ENCODE peak calls at places on chromosomes 2 and 18, in eight cellular contexts. One of them, this sample, is unnamed.

GRCh38 chr2:38201784-38202183 is 125.8 kb upstream of the CYP1B1 start:
- DNase-seq in effector memory CD4-positive, alpha-beta T cell: no peak
- DNase-seq in tibial nerve: no peak
- DNase-seq in body of pancreas: no peak
- DNase-seq in tibial artery: no peak
- DNase-seq in left lung: no peak
- DNase-seq in heart right ventricle: no peak
- DNase-seq in GM23248: peak; percentile 51
- DNase-seq in this sample: no peak

GRCh38 chr2:175688241-175688640 is 313.8 kb downstream of the LNPK start:
- DNase-seq in effector memory CD4-positive, alpha-beta T cell: no peak
- DNase-seq in tibial nerve: no peak
- DNase-seq in body of pancreas: no peak
- DNase-seq in tibial artery: no peak
- DNase-seq in left lung: no peak
- DNase-seq in heart right ventricle: no peak
- DNase-seq in GM23248: no peak
- DNase-seq in this sample: no peak

GRCh38 chr2:31694444-31694843 is 113.7 kb upstream of the SRD5A2 start:
- DNase-seq in effector memory CD4-positive, alpha-beta T cell: no peak
- DNase-seq in tibial nerve: no peak
- DNase-seq in body of pancreas: no peak
- DNase-seq in tibial artery: no peak
- DNase-seq in left lung: no peak
- DNase-seq in heart right ventricle: no peak
- DNase-seq in GM23248: peak; percentile 1
- DNase-seq in this sample: no peak

GRCh38 chr18:79875931-79876461 is 75.5 kb downstream of the SLC66A2 start:
- DNase-seq in effector memory CD4-positive, alpha-beta T cell: no peak
- DNase-seq in tibial nerve: no peak
- DNase-seq in body of pancreas: no peak
- DNase-seq in tibial artery: no peak
- DNase-seq in left lung: peak; percentile 61
- DNase-seq in heart right ventricle: no peak
- DNase-seq in GM23248: no peak
- DNase-seq in this sample: no peak

GRCh38 chr2:158221055-158222021 is 119.7 kb downstream of the UPP2 start:
- DNase-seq in effector memory CD4-positive, alpha-beta T cell: no peak
- DNase-seq in tibial nerve: no peak
- DNase-seq in body of pancreas: no peak
- DNase-seq in tibial artery: no peak
- DNase-seq in left lung: no peak
- DNase-seq in heart right ventricle: no peak
- DNase-seq in GM23248: no peak
- DNase-seq in this sample: no peak

GRCh38 chr18:39862341-39862740 is 2092.7 kb upstream of the PIK3C3 start:
- DNase-seq in effector memory CD4-positive, alpha-beta T cell: no peak
- DNase-seq in tibial nerve: no peak
- DNase-seq in body of pancreas: no peak
- DNase-seq in tibial artery: no peak
- DNase-seq in left lung: no peak
- DNase-seq in heart right ventricle: no peak
- DNase-seq in GM23248: peak; percentile 38
- DNase-seq in this sample: no peak

GRCh38 chr2:42974697-42975357 is 182.4 kb upstream of the HAAO start:
- DNase-seq in effector memory CD4-positive, alpha-beta T cell: peak; percentile 24
- DNase-seq in tibial nerve: peak; percentile 83
- DNase-seq in body of pancreas: peak; percentile 85
- DNase-seq in tibial artery: peak; percentile 90
- DNase-seq in left lung: peak; percentile 93
- DNase-seq in heart right ventricle: peak; percentile 79
- DNase-seq in GM23248: peak; percentile 83
- DNase-seq in this sample: no peak

GRCh38 chr18:34583895-34584294 is 126.2 kb upstream of the DTNA start:
- DNase-seq in effector memory CD4-positive, alpha-beta T cell: no peak
- DNase-seq in tibial nerve: no peak
- DNase-seq in body of pancreas: no peak
- DNase-seq in tibial artery: no peak
- DNase-seq in left lung: no peak
- DNase-seq in heart right ventricle: no peak
- DNase-seq in GM23248: no peak
- DNase-seq in this sample: no peak

GRCh38 chr2:758073-758820 is 81.0 kb upstream of the TMEM18 start:
- DNase-seq in effector memory CD4-positive, alpha-beta T cell: no peak
- DNase-seq in tibial nerve: no peak
- DNase-seq in body of pancreas: no peak
- DNase-seq in tibial artery: no peak
- DNase-seq in left lung: no peak
- DNase-seq in heart right ventricle: no peak
- DNase-seq in GM23248: no peak
- DNase-seq in this sample: no peak

GRCh38 chr18:14939141-14939540 is 191.2 kb downstream of the ANKRD30B start:
- DNase-seq in effector memory CD4-positive, alpha-beta T cell: no peak
- DNase-seq in tibial nerve: no peak
- DNase-seq in body of pancreas: no peak
- DNase-seq in tibial artery: no peak
- DNase-seq in left lung: no peak
- DNase-seq in heart right ventricle: no peak
- DNase-seq in GM23248: no peak
- DNase-seq in this sample: no peak

GRCh38 chr18:34033968-34034367 is 190.7 kb downstream of the NOL4 start:
- DNase-seq in effector memory CD4-positive, alpha-beta T cell: no peak
- DNase-seq in tibial nerve: no peak
- DNase-seq in body of pancreas: no peak
- DNase-seq in tibial artery: no peak
- DNase-seq in left lung: no peak
- DNase-seq in heart right ventricle: no peak
- DNase-seq in GM23248: no peak
- DNase-seq in this sample: no peak

GRCh38 chr18:31506024-31506742 is 8.2 kb downstream of the DSG2 start:
- DNase-seq in effector memory CD4-positive, alpha-beta T cell: no peak
- DNase-seq in tibial nerve: no peak
- DNase-seq in body of pancreas: no peak
- DNase-seq in tibial artery: no peak
- DNase-seq in left lung: no peak
- DNase-seq in heart right ventricle: no peak
- DNase-seq in GM23248: peak; percentile 14
- DNase-seq in this sample: no peak

GRCh38 chr2:12929806-12930205 is 213.1 kb downstream of the TRIB2 start:
- DNase-seq in effector memory CD4-positive, alpha-beta T cell: no peak
- DNase-seq in tibial nerve: no peak
- DNase-seq in body of pancreas: no peak
- DNase-seq in tibial artery: no peak
- DNase-seq in left lung: no peak
- DNase-seq in heart right ventricle: no peak
- DNase-seq in GM23248: no peak
- DNase-seq in this sample: no peak

GRCh38 chr18:70431203-70431624 is 142.4 kb downstream of the SOCS6 start:
- DNase-seq in effector memory CD4-positive, alpha-beta T cell: no peak
- DNase-seq in tibial nerve: no peak
- DNase-seq in body of pancreas: no peak
- DNase-seq in tibial artery: no peak
- DNase-seq in left lung: no peak
- DNase-seq in heart right ventricle: no peak
- DNase-seq in GM23248: peak; percentile 86
- DNase-seq in this sample: no peak

DNA sequence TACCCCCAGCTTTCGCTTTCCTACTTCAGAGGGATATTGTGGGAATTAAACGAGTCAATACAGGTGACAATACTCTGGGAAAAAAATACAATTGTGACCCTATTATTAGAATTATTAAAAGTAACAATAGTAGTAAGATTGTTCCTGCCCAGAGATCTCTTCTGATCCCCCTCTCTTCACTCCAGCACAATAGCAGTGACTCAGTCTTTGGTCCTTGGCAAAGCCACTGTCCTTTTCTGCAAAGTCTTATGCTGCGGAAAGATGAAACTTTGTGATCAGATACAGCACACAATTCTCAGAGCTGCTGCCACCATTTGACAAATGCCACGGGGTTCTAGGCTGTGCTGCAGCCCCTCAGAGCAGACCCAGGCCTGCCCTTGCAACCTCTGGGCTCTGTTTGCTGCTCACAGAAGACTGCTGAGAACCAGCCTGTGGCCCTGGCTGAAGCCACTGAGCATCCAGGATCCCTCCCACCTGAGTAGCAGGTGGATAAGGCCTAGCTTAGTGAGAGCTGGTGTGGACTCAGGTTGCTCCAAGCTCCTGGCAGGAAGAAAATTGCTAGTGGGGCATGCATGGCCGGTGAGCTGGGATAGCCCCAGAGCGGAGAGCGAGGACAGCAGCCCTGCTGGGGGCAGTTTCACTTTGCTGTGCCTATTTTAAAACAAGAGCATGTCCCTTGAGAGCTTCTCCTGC is 60.1 kb upstream of the ROCK2 start:
- DNase-seq in effector memory CD4-positive, alpha-beta T cell: no peak
- DNase-seq in tibial nerve: no peak
- DNase-seq in body of pancreas: no peak
- DNase-seq in tibial artery: no peak
- DNase-seq in left lung: no peak
- DNase-seq in heart right ventricle: no peak
- DNase-seq in GM23248: no peak
- DNase-seq in this sample: no peak
- H3K27ac ChIP-seq in effector memory CD4-positive, alpha-beta T cell: no peak overlapping the region
- H3K27ac ChIP-seq in tibial nerve: peak overlapping the region; percentile 79
- H3K27ac ChIP-seq in body of pancreas: no peak overlapping the region
- H3K27ac ChIP-seq in tibial artery: peak overlapping the region; percentile 77
- H3K27ac ChIP-seq in left lung: peak overlapping the region; percentile 63
- H3K27ac ChIP-seq in heart right ventricle: peak overlapping the region; percentile 81
- H3K27ac ChIP-seq in GM23248: no peak overlapping the region
- H3K27ac ChIP-seq in this sample: peak overlapping the region; percentile 91

GRCh38 chr2:161426416-161426787 is 10.3 kb downstream of the TBR1 start:
- DNase-seq in effector memory CD4-positive, alpha-beta T cell: no peak
- DNase-seq in tibial nerve: no peak
- DNase-seq in body of pancreas: no peak
- DNase-seq in tibial artery: no peak
- DNase-seq in left lung: no peak
- DNase-seq in heart right ventricle: no peak
- DNase-seq in GM23248: no peak
- DNase-seq in this sample: no peak
- H3K4me3 ChIP-seq in effector memory CD4-positive, alpha-beta T cell: no peak overlapping the region
- H3K4me3 ChIP-seq in tibial nerve: no peak overlapping the region
- H3K4me3 ChIP-seq in body of pancreas: no peak overlapping the region
- H3K4me3 ChIP-seq in tibial artery: no peak overlapping the region
- H3K4me3 ChIP-seq in left lung: no peak overlapping the region
- H3K4me3 ChIP-seq in heart right ventricle: no peak overlapping the region
- H3K4me3 ChIP-seq in GM23248: peak overlapping the region; percentile 74
- H3K4me3 ChIP-seq in this sample: no peak overlapping the region

DNA sequence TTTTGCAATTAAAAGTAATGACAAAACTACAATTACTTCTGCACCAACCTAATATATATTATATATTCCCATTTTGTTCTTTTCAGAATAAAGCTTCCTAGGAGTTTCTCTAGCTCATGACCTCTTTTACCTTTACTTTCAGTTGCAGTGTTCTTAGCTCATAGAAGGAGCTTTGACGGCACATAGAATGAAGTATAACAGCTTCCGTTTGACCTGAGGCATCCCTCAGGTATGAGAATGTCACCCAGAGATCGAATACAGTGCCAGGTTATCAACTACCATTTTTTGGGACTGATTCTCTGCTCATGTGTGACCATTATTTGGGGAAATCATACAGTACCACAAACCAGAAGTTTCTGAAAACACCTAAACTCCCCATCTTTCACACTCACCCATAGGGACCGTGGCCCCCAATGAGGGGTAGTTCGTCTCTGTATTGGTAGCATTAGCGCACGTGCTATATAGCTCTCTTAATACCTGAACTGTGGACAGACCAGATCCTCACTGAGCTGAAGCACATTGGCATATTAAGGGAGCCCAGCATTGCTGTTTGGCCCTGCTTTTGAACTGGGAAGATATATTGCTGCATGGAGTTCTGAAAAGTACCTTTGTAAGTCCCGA is 123.0 kb downstream of the SPTBN1 start:
- DNase-seq in effector memory CD4-positive, alpha-beta T cell: no peak
- DNase-seq in tibial nerve: no peak
- DNase-seq in body of pancreas: no peak
- DNase-seq in tibial artery: no peak
- DNase-seq in left lung: no peak
- DNase-seq in heart right ventricle: no peak
- DNase-seq in GM23248: no peak
- DNase-seq in this sample: no peak
- H3K4me1 ChIP-seq in effector memory CD4-positive, alpha-beta T cell: peaks cover 92% of the 10 kb centered on the region
- H3K4me1 ChIP-seq in tibial nerve: peaks cover 75% of the 10 kb centered on the region
- H3K4me1 ChIP-seq in body of pancreas: peaks cover 85% of the 10 kb centered on the region
- H3K4me1 ChIP-seq in tibial artery: no peaks in the 10 kb centered on the region
- H3K4me1 ChIP-seq in left lung: peaks cover 37% of the 10 kb centered on the region
- H3K4me1 ChIP-seq in heart right ventricle: peaks cover 100% of the 10 kb centered on the region
- H3K4me1 ChIP-seq in GM23248: peaks cover 14% of the 10 kb centered on the region
- H3K4me1 ChIP-seq in this sample: peaks cover 19% of the 10 kb centered on the region

GRCh38 chr2:177332041-177332991 is 60.3 kb upstream of the AGPS start:
- DNase-seq in effector memory CD4-positive, alpha-beta T cell: no peak
- DNase-seq in tibial nerve: no peak
- DNase-seq in body of pancreas: peak; percentile 40
- DNase-seq in tibial artery: no peak
- DNase-seq in left lung: no peak
- DNase-seq in heart right ventricle: peak; percentile 58
- DNase-seq in GM23248: peak; percentile 87
- DNase-seq in this sample: no peak

GRCh38 chr2:177332992-177333388 is 59.6 kb upstream of the AGPS start:
- DNase-seq in effector memory CD4-positive, alpha-beta T cell: no peak
- DNase-seq in tibial nerve: no peak
- DNase-seq in body of pancreas: no peak
- DNase-seq in tibial artery: no peak
- DNase-seq in left lung: no peak
- DNase-seq in heart right ventricle: no peak
- DNase-seq in GM23248: no peak
- DNase-seq in this sample: no peak

GRCh38 chr2:177328056-177328455 is 63.5 kb upstream of the NFE2L2 start:
- DNase-seq in effector memory CD4-positive, alpha-beta T cell: no peak
- DNase-seq in tibial nerve: no peak
- DNase-seq in body of pancreas: no peak
- DNase-seq in tibial artery: no peak
- DNase-seq in left lung: no peak
- DNase-seq in heart right ventricle: no peak
- DNase-seq in GM23248: no peak
- DNase-seq in this sample: no peak

GRCh38 chr2:177329035-177329434 is 63.5 kb upstream of the AGPS start:
- DNase-seq in effector memory CD4-positive, alpha-beta T cell: no peak
- DNase-seq in tibial nerve: no peak
- DNase-seq in body of pancreas: no peak
- DNase-seq in tibial artery: no peak
- DNase-seq in left lung: no peak
- DNase-seq in heart right ventricle: no peak
- DNase-seq in GM23248: no peak
- DNase-seq in this sample: no peak

DNA sequence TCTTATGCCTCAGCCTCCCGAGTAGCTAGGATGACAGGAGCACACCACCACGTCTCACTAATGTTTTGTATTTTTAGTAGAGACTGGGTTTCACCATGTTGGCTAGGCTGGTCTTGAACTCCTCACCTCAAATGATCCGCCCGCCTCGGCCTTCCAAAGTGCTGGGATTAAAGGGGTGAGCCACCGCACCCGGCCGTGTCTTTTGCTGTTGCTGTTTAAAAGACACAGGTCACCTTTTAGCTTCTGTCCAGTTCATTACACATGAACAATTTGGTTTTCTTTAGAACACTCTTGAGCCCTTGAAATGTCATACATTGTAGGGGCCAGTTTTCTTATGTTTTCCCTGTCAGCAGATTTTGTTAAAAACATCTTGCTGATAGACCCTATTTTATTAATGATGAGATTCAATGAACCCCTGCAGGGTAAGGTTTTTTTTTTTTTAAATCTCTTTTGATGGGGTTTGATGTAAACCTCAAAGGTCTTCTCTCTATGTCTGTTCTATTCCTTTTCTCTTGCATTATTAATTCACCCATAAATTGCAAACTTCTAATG is 61.1 kb upstream of the AGPS start:
- DNase-seq in effector memory CD4-positive, alpha-beta T cell: no peak
- DNase-seq in tibial nerve: no peak
- DNase-seq in body of pancreas: no peak
- DNase-seq in tibial artery: no peak
- DNase-seq in left lung: no peak
- DNase-seq in heart right ventricle: no peak
- DNase-seq in GM23248: no peak
- DNase-seq in this sample: no peak
- H3K27ac ChIP-seq in effector memory CD4-positive, alpha-beta T cell: no peak overlapping the region
- H3K27ac ChIP-seq in tibial nerve: peak overlapping the region; percentile 71
- H3K27ac ChIP-seq in body of pancreas: no peak overlapping the region
- H3K27ac ChIP-seq in tibial artery: peak overlapping the region; percentile 68
- H3K27ac ChIP-seq in left lung: no peak overlapping the region
- H3K27ac ChIP-seq in heart right ventricle: no peak overlapping the region
- H3K27ac ChIP-seq in GM23248: peak overlapping the region; percentile 53
- H3K27ac ChIP-seq in this sample: no peak overlapping the region

This sample was measured in thoracic aorta.